ENCODE peak calls at places on chromosomes 2 and 18, in eight cellular contexts. D is OCI-LY7, O is PC-3, X is left ventricle myocardium inferior, W is choroid plexus epithelial cell, G is endothelial cell, Q is K562, F is stomach. M is an unnamed sample.

GRCh38 chr2:150663143-150663542 is 175.7 kb upstream of the RND3 start:
- DNase-seq in D (no peak), O (peak), X (no peak), W (peak), G (no peak), Q (no peak), F (no peak), M (peak)

GRCh38 chr2:199465988-199466703 is 8.4 kb upstream of the SATB2 start:
- DNase-seq in D (no peak), O (no peak), X (no peak), W (no peak), G (no peak), Q (no peak), F (no peak), M (no peak)

GRCh38 chr18:23756590-23757540 is 67.6 kb downstream of the LAMA3 start:
- DNase-seq in D (no peak), O (no peak), X (no peak), W (no peak), G (no peak), Q (no peak), F (no peak), M (no peak)

GRCh38 chr2:108220191-108220590 is 19.6 kb upstream of the SULT1C3 start:
- DNase-seq in D (no peak), O (no peak), X (no peak), W (no peak), G (no peak), Q (no peak), F (no peak), M (no peak)

GRCh38 chr18:32553174-32553573 is 82.5 kb upstream of the GAREM1 start:
- DNase-seq in D (no peak), O (no peak), X (no peak), W (no peak), G (no peak), Q (no peak), F (no peak), M (no peak)

GRCh38 chr2:44569397-44569970 is 207.7 kb downstream of the CAMKMT start:
- DNase-seq in D (no peak), O (peak), X (no peak), W (no peak), G (no peak), Q (no peak), F (no peak), M (no peak)

GRCh38 chr18:3329871-3330270 is 67.9 kb downstream of the MYL12B start:
- DNase-seq in D (no peak), O (no peak), X (no peak), W (no peak), G (no peak), Q (no peak), F (no peak), M (no peak)

GRCh38 chr2:215367647-215368492 is 56.0 kb downstream of the ATIC start:
- DNase-seq in D (no peak), O (no peak), X (no peak), W (peak), G (no peak), Q (no peak), F (no peak), M (peak)

GRCh38 chr2:25851740-25852503 is 26.4 kb downstream of the ASXL2 start:
- DNase-seq in D (peak), O (peak), X (no peak), W (peak), G (peak), Q (peak), F (no peak), M (peak)

GRCh38 chr2:238099709-238100048 is 461 bp upstream of the ESPNL start:
- DNase-seq in D (no peak), O (no peak), X (no peak), W (no peak), G (no peak), Q (no peak), F (peak), M (no peak)

GRCh38 chr2:5877360-5877759 is 185.2 kb downstream of the SOX11 start:
- DNase-seq in D (no peak), O (peak), X (no peak), W (no peak), G (no peak), Q (no peak), F (no peak), M (no peak)

GRCh38 chr2:64770781-64771334 is 117.1 kb upstream of the SERTAD2 start:
- DNase-seq in D (no peak), O (peak), X (peak), W (peak), G (no peak), Q (no peak), F (no peak), M (peak)

GRCh38 chr2:19971691-19972090 is 18.2 kb downstream of the WDR35 start:
- DNase-seq in D (no peak), O (no peak), X (no peak), W (no peak), G (no peak), Q (no peak), F (no peak), M (no peak)

GRCh38 chr2:206783718-206784117 is 18.3 kb downstream of the FASTKD2 start:
- DNase-seq in D (no peak), O (peak), X (no peak), W (peak), G (peak), Q (peak), F (no peak), M (no peak)

GRCh38 chr2:11829947-11830707 is 83.7 kb downstream of the LPIN1 start:
- DNase-seq in D (peak), O (peak), X (peak), W (peak), G (peak), Q (peak), F (peak), M (peak)

GRCh38 chr2:236162804-236163482 is 5.2 kb downstream of the GBX2 start:
- DNase-seq in D (no peak), O (no peak), X (no peak), W (no peak), G (no peak), Q (no peak), F (no peak), M (no peak)

GRCh38 chr2:120958623-120959366 is 223.1 kb downstream of the GLI2 start:
- DNase-seq in D (peak), O (no peak), X (no peak), W (no peak), G (peak), Q (peak), F (no peak), M (no peak)

GRCh38 chr18:23302852-23303527 is 150.1 kb upstream of the RIOK3 start:
- DNase-seq in D (no peak), O (no peak), X (no peak), W (peak), G (peak), Q (no peak), F (no peak), M (peak)

GRCh38 chr2:79162132-79162531 is 2.6 kb upstream of the REG3A start:
- DNase-seq in D (no peak), O (no peak), X (no peak), W (no peak), G (no peak), Q (no peak), F (no peak), M (no peak)

GRCh38 chr2:235215248-235215647 is 263.4 kb downstream of the SH3BP4 start:
- DNase-seq in D (no peak), O (no peak), X (no peak), W (no peak), G (no peak), Q (no peak), F (no peak), M (no peak)

GRCh38 chr18:48831113-48831759 is 119.5 kb downstream of the SMAD7 start:
- DNase-seq in D (no peak), O (no peak), X (no peak), W (no peak), G (no peak), Q (no peak), F (peak), M (no peak)

DNA sequence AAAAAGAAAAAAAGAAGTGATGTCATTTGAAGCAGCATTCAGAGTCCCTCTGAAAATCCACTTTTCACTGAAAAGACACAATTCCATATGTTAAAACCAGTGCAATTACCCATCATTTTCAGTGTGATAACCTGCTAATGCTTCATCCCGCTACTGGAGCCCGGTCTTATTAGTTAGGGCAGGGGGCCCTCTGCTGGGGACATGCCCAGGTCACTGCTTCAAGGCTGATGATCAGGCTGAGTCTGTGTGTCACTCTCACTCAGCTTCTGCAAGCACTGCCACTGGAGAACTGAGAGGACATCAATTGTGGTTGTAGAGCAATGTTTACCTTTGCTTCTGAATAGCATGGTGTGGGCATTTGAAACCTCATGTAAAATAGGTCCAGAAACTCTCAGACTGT is 49.1 kb upstream of the NXPH2 start:
- DNase-seq in D (peak), O (peak), X (no peak), W (peak), G (peak), Q (peak), F (no peak), M (no peak)
- TF ChIP-seq CTCF in D (peak), O (peak), X (peak), W (peak), G (peak), Q (peak), F (no peak), M (no peak)

DNA sequence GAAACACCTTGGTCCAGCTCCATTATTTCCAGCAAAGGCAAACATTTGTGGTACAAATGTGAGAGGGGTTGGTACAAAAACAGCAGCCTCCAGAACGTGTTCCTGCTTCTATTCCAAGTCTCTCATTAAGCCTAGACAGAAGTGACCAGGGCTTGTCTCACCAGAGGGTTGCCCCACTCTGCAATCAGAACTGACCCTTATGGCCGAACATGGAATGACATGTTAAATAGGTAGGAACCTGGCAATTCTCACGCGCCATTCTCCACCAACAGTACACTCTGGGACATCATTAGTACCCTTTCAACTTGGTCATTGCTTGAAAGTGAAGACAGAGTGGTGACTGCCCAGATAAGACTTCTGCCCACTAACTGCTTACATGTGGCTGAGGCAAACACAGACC is 117.5 kb upstream of the NRP2 start:
- DNase-seq in D (no peak), O (no peak), X (no peak), W (no peak), G (no peak), Q (no peak), F (no peak), M (no peak)
- TF ChIP-seq CTCF in D (no peak), O (no peak), X (no peak), W (peak), G (peak), Q (no peak), F (no peak), M (no peak)

DNA sequence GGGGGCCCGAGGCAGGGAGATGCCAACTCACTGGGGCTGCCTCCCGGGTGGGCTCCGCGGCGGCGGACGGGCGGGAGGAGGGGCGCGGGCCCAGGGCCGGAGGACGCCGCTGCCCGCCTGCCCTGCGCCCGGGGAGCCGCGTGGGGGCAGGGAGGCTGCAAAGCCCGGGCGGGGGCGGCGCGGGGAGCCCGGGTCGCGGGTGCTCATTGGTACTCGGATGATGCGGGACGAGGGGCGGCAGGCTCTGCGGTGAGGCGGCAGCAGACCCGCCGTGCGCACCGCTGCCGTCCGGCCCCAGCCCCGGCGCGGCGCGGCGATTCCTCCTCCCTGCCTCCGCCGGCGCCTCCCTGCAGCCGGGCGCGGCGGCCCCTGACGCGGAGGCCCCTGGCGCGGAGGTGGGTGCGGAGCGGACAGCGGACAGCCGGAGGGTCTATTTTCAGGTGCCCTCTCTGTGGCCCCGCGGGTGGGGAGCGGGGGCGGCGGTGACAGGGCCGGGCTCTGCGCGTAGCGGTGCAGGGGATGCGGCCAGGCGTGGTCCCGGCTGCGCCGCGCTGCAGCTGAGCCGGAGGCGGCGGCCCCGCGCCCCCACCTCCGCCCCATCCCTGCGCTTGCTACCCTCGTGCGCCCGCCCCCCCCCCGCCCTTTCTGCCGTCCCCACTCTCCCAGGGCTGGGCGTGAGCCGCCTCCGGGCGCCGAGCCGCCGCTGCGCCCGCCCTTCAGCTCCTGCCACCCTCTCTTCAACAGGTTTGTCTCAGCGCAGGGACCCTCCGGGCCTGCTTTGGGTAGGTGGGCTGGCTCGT is 599 bp downstream of the SPTBN1 start:
- DNase-seq in D (peak), O (peak), X (peak), W (no peak), G (no peak), Q (peak), F (no peak), M (no peak)
- TF ChIP-seq CTCF in D (no peak), O (no peak), X (no peak), W (no peak), G (no peak), Q (no peak), F (no peak), M (no peak)

GRCh38 chr2:182301093-182301492 is 125.7 kb downstream of the PDE1A start:
- DNase-seq in D (no peak), O (peak), X (no peak), W (peak), G (no peak), Q (no peak), F (no peak), M (no peak)
- TF ChIP-seq CTCF in D (no peak), O (no peak), X (no peak), W (peak), G (no peak), Q (no peak), F (no peak), M (no peak)

GRCh38 chr2:239275871-239276812 is 124.7 kb downstream of the HDAC4 start:
- DNase-seq in D (no peak), O (no peak), X (peak), W (no peak), G (no peak), Q (peak), F (peak), M (peak)

GRCh38 chr2:239276813-239277193 is 124.0 kb downstream of the HDAC4 start:
- DNase-seq in D (no peak), O (no peak), X (no peak), W (no peak), G (no peak), Q (no peak), F (peak), M (no peak)

GRCh38 chr2:239274391-239275001 is 126.3 kb downstream of the HDAC4 start:
- DNase-seq in D (no peak), O (peak), X (no peak), W (peak), G (no peak), Q (peak), F (peak), M (peak)

GRCh38 chr2:239273280-239274234 is 127.3 kb downstream of the HDAC4 start:
- DNase-seq in D (no peak), O (no peak), X (no peak), W (no peak), G (no peak), Q (no peak), F (peak), M (no peak)

GRCh38 chr2:239275037-239275685 is 125.7 kb downstream of the HDAC4 start:
- DNase-seq in D (no peak), O (peak), X (peak), W (peak), G (no peak), Q (peak), F (peak), M (peak)
- TF ChIP-seq CTCF in D (no peak), O (no peak), X (peak), W (peak), G (no peak), Q (peak), F (no peak), M (peak)

DNA sequence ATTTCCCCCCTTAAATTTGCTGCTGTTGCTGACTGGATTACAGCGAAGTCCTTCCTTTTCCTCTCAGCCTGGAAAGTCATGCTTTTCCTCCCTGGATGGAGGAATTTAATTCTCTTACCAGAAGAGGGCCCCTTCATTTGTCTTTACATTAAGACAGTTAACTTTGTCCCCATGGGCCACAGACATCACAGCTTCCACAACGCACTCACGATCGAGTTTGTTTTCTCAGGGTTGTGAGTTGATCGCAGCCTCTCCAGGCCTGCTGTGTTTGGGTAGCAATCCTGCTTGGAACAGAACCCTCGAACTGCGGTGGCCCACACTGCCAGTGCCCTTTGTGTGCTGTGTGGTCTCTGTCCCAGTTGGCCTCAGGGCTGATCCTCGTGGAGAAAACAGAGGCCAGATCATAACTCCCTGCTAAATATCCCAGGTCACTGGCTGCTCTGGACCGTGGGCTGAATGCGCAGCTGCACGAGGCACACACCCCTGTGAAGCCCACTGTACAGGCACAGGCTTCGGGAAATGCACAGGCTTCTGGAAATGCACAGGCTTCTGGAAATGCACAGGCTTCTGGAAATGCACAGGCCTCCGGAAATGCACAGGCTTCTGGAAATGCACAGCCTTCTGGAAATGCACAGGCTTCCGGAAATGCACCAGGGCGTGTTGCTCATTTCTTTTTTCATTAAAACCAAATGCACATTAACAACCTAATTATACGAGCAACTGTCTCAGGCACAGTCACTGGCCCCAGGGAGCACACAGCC is 2.2 kb upstream of the PDIA6 start:
- DNase-seq in D (no peak), O (peak), X (no peak), W (no peak), G (no peak), Q (no peak), F (no peak), M (no peak)
- TF ChIP-seq CTCF in D (no peak), O (peak), X (no peak), W (peak), G (no peak), Q (no peak), F (no peak), M (no peak)

GRCh38 chr2:42238644-42239288 is 69.6 kb downstream of the EML4 start:
- DNase-seq in D (peak), O (peak), X (peak), W (no peak), G (peak), Q (no peak), F (peak), M (no peak)
- TF ChIP-seq CTCF in D (peak), O (peak), X (peak), W (peak), G (no peak), Q (peak), F (peak), M (peak)